ENCODE peak calls at places on chromosome 19, in six cellular contexts. K is GM06990, G is NCI-H1417, F is frontal cortex, T is HAP-1, A is HFF-Myc. N is an unnamed sample.

GRCh38 chr19:14118165-14119051 is 846 bp upstream of the PRKACA start:
- DNase-seq in K (peak), G (peak), F (peak), T (no peak), A (no peak), N (peak)

GRCh38 chr19:3665681-3666544 is 34.4 kb downstream of the PIP5K1C start:
- DNase-seq in K (peak), G (peak), F (peak), T (peak), A (no peak), N (peak)

GRCh38 chr19:38280030-38280921 is 15.9 kb downstream of the SPINT2 start:
- DNase-seq in K (no peak), G (no peak), F (no peak), T (no peak), A (no peak), N (no peak)

GRCh38 chr19:47417107-47417745 is 2.1 kb downstream of the MEIS3 start:
- DNase-seq in K (no peak), G (no peak), F (no peak), T (no peak), A (no peak), N (no peak)

GRCh38 chr19:38422405-38422804 is 3.6 kb downstream of the RASGRP4 start:
- DNase-seq in K (no peak), G (no peak), F (no peak), T (no peak), A (no peak), N (no peak)

GRCh38 chr19:38792250-38793111 is 3.5 kb downstream of the LGALS7B start:
- DNase-seq in K (peak), G (no peak), F (no peak), T (no peak), A (no peak), N (no peak)

GRCh38 chr19:30757836-30758617 is 385.8 kb downstream of the ZNF536 start:
- DNase-seq in K (no peak), G (no peak), F (no peak), T (no peak), A (no peak), N (no peak)

GRCh38 chr19:45164577-45165335 is 4.0 kb upstream of the NKPD1 start:
- DNase-seq in K (peak), G (no peak), F (no peak), T (no peak), A (peak), N (peak)

GRCh38 chr19:33227242-33227650 is 1.6 kb upstream of the SLC7A10 start:
- DNase-seq in K (no peak), G (no peak), F (no peak), T (no peak), A (no peak), N (peak)

GRCh38 chr19:41528106-41528505 is 47.9 kb upstream of the CEACAM21 start:
- DNase-seq in K (no peak), G (no peak), F (no peak), T (no peak), A (peak), N (no peak)

GRCh38 chr19:14113762-14114414 is 3.7 kb downstream of the PRKACA start:
- DNase-seq in K (no peak), G (no peak), F (no peak), T (no peak), A (no peak), N (no peak)

GRCh38 chr19:37227996-37228395 is 10.0 kb downstream of the ZNF383 start:
- DNase-seq in K (no peak), G (peak), F (no peak), T (no peak), A (no peak), N (no peak)

GRCh38 chr19:6354098-6354674 is 7.1 kb upstream of the CLPP start:
- DNase-seq in K (no peak), G (no peak), F (no peak), T (no peak), A (no peak), N (peak)

GRCh38 chr19:35468637-35469036 is 20.6 kb downstream of the FFAR2 start:
- DNase-seq in K (peak), G (peak), F (peak), T (no peak), A (no peak), N (peak)

GRCh38 chr19:18097217-18097992 is at the start of gene MAST3:
- DNase-seq in K (peak), G (peak), F (peak), T (peak), A (no peak), N (peak)

GRCh38 chr19:13212759-13213330 is 62.6 kb downstream of the IER2 start:
- DNase-seq in K (peak), G (peak), F (no peak), T (peak), A (peak), N (peak)

GRCh38 chr19:14091086-14091884 is 734 bp upstream of the SAMD1 start:
- DNase-seq in K (peak), G (peak), F (no peak), T (peak), A (no peak), N (peak)

GRCh38 chr19:53659292-53659691 is 27.5 kb downstream of the DPRX start:
- DNase-seq in K (no peak), G (no peak), F (peak), T (no peak), A (no peak), N (no peak)

GRCh38 chr19:28843771-28844492 is 369.0 kb downstream of the UQCRFS1 start:
- DNase-seq in K (no peak), G (no peak), F (no peak), T (no peak), A (no peak), N (no peak)

GRCh38 chr19:35126624-35126959 is 8.3 kb downstream of the LGI4 start:
- DNase-seq in K (no peak), G (no peak), F (no peak), T (no peak), A (no peak), N (no peak)

GRCh38 chr19:47188507-47189033 is 42.4 kb downstream of the BBC3 start:
- DNase-seq in K (no peak), G (no peak), F (no peak), T (no peak), A (no peak), N (no peak)

GRCh38 chr19:34351382-34351802 is 13.6 kb upstream of the GPI start:
- DNase-seq in K (no peak), G (peak), F (no peak), T (no peak), A (no peak), N (no peak)

GRCh38 chr19:11560404-11560988 is 1.5 kb upstream of the ELOF1 start:
- DNase-seq in K (no peak), G (peak), F (peak), T (peak), A (peak), N (no peak)

GRCh38 chr19:41699231-41699967 is 9.0 kb upstream of the CEACAM5 start:
- DNase-seq in K (no peak), G (no peak), F (no peak), T (no peak), A (no peak), N (no peak)

GRCh38 chr19:5308471-5309437 is 31.9 kb downstream of the PTPRS start:
- DNase-seq in K (no peak), G (peak), F (peak), T (peak), A (no peak), N (peak)

GRCh38 chr19:15223649-15224371 is 8.4 kb downstream of the EPHX3 start:
- DNase-seq in K (no peak), G (peak), F (no peak), T (no peak), A (no peak), N (no peak)

GRCh38 chr19:58572818-58573657 is at the start of gene MZF1:
- DNase-seq in K (peak), G (no peak), F (peak), T (peak), A (peak), N (peak)

N was measured in left lung.